ENCODE peak calls at places on chromosome 17, in ten cellular contexts. E is A549, P is dorsolateral prefrontal cortex, J is endodermal cell, O is cardiac muscle cell, U is heart left ventricle, H is heart right ventricle, T is psoas muscle, W is RWPE2, G is upper lobe of right lung. N is an unnamed sample.

GRCh38 chr17:6556121-6557039 is at the start of gene PITPNM3:
- DNase-seq in U (no peak), E (no peak), O (no peak), P (no peak), G (peak), J (peak), T (no peak), H (no peak), W (no peak), N (no peak)

GRCh38 chr17:77675816-77676799 is 282.4 kb upstream of the TNRC6C start:
- DNase-seq in H (peak), G (no peak), E (no peak), J (no peak), P (no peak), O (peak), U (no peak), T (no peak), W (no peak), N (no peak)

GRCh38 chr17:76255801-76256429 is 9.2 kb upstream of the UBALD2 start:
- DNase-seq in W (peak), T (no peak), G (no peak), P (no peak), U (no peak), O (no peak), E (no peak), J (no peak), H (no peak), N (no peak)

GRCh38 chr17:7184091-7184488 is 4.9 kb upstream of the ASGR1 start:
- DNase-seq in O (no peak), H (no peak), W (no peak), J (peak), T (no peak), P (peak), U (no peak), G (peak), E (peak), N (no peak)

GRCh38 chr17:36934759-36935630 is 2.3 kb upstream of the LHX1 start:
- DNase-seq in U (no peak), J (peak), W (peak), T (no peak), O (peak), E (peak), G (peak), H (no peak), P (peak), N (no peak)

GRCh38 chr17:59366773-59367656 is 35.6 kb downstream of the YPEL2 start:
- DNase-seq in U (peak), G (peak), E (no peak), W (no peak), O (no peak), T (no peak), J (peak), H (no peak), P (peak), N (no peak)

GRCh38 chr17:57456622-57457021 is 200.3 kb downstream of the MSI2 start:
- DNase-seq in J (no peak), T (no peak), G (no peak), P (no peak), U (no peak), O (no peak), E (no peak), H (no peak), W (no peak), N (no peak)

GRCh38 chr17:49993423-49994037 is 1.5 kb downstream of the DLX3 start:
- DNase-seq in T (no peak), E (no peak), W (no peak), G (peak), J (peak), O (peak), H (no peak), U (no peak), P (no peak), N (no peak)

GRCh38 chr17:4562000-4562969 is 1.9 kb upstream of the GGT6 start:
- DNase-seq in H (no peak), G (peak), U (no peak), W (no peak), O (no peak), P (no peak), J (no peak), E (no peak), T (no peak), N (no peak)

GRCh38 chr17:37662358-37662757 is 19.1 kb upstream of the DDX52 start:
- DNase-seq in G (no peak), E (no peak), U (no peak), T (no peak), J (peak), P (no peak), W (no peak), O (no peak), H (no peak), N (no peak)

GRCh38 chr17:35740997-35741931 is 9.8 kb downstream of the RASL10B start:
- DNase-seq in J (peak), W (no peak), P (no peak), T (no peak), H (no peak), G (no peak), U (no peak), E (no peak), O (peak), N (no peak)

GRCh38 chr17:909642-910323 is 69.8 kb downstream of the NXN start:
- DNase-seq in J (no peak), W (no peak), U (no peak), E (no peak), O (peak), G (no peak), T (no peak), P (no peak), H (no peak), N (no peak)

GRCh38 chr17:5788266-5788900 is 204.1 kb upstream of the NLRP1 start:
- DNase-seq in P (no peak), E (no peak), J (peak), H (no peak), G (no peak), T (no peak), O (no peak), U (no peak), W (no peak), N (no peak)

GRCh38 chr17:38628441-38628840 is 22.7 kb upstream of the SRCIN1 start:
- DNase-seq in P (no peak), T (no peak), W (no peak), G (peak), O (peak), J (peak), H (no peak), E (peak), U (no peak), N (no peak)

GRCh38 chr17:6503641-6504195 is 52.6 kb downstream of the PITPNM3 start:
- DNase-seq in J (peak), E (no peak), U (no peak), T (no peak), O (no peak), H (no peak), G (peak), P (no peak), W (no peak), N (no peak)

GRCh38 chr17:80419255-80419654 is 4.3 kb downstream of the ENDOV start:
- DNase-seq in O (no peak), H (no peak), J (no peak), G (no peak), U (no peak), W (peak), T (no peak), P (no peak), E (no peak), N (no peak)

GRCh38 chr17:46837521-46837920 is 13.9 kb upstream of the WNT9B start:
- DNase-seq in W (no peak), J (peak), U (no peak), G (no peak), P (no peak), H (no peak), E (no peak), O (no peak), T (no peak), N (no peak)

GRCh38 chr17:64004218-64004770 is 6.1 kb downstream of the PRR29 start:
- DNase-seq in E (no peak), P (no peak), T (no peak), H (no peak), O (no peak), U (no peak), G (no peak), J (peak), W (peak), N (no peak)

GRCh38 chr17:69607162-69607834 is 192.8 kb downstream of the MAP2K6 start:
- DNase-seq in G (peak), J (peak), T (peak), W (no peak), E (peak), P (peak), O (peak), U (peak), H (peak), N (no peak)

GRCh38 chr17:73371285-73371684 is 59.5 kb upstream of the CDC42EP4 start:
- DNase-seq in E (no peak), P (no peak), J (no peak), U (no peak), O (peak), H (no peak), W (no peak), G (no peak), T (no peak), N (no peak)

GRCh38 chr17:29579866-29580771 is 9.3 kb downstream of the GIT1 start:
- DNase-seq in H (peak), J (peak), U (peak), O (peak), P (peak), T (peak), G (peak), E (peak), W (peak), N (peak)

GRCh38 chr17:66508896-66509843 is 206.8 kb downstream of the PRKCA start:
- DNase-seq in T (no peak), U (no peak), J (no peak), P (no peak), H (no peak), E (peak), W (no peak), O (peak), G (peak), N (no peak)

GRCh38 chr17:48630925-48631692 is 5.0 kb upstream of the HOXB9 start:
- DNase-seq in H (no peak), P (no peak), G (no peak), O (no peak), T (no peak), J (peak), W (no peak), U (no peak), E (no peak), N (no peak)

GRCh38 chr17:43341705-43342600 is 56.8 kb upstream of the ARL4D start:
- DNase-seq in G (no peak), E (no peak), W (no peak), H (no peak), J (no peak), O (peak), T (no peak), U (no peak), P (no peak), N (no peak)

GRCh38 chr17:48014603-48015037 is 23.0 kb downstream of the COPZ2 start:
- DNase-seq in P (no peak), U (no peak), W (no peak), G (no peak), J (no peak), H (no peak), T (no peak), O (no peak), E (no peak), N (no peak)

GRCh38 chr17:73497721-73498120 is 146.5 kb downstream of the SDK2 start:
- DNase-seq in W (no peak), G (no peak), J (no peak), O (no peak), U (no peak), P (no peak), E (no peak), T (no peak), H (no peak), N (no peak)

GRCh38 chr17:32120086-32120485 is 22.2 kb upstream of the RHOT1 start:
- DNase-seq in T (no peak), J (no peak), P (no peak), G (no peak), H (no peak), W (no peak), U (no peak), E (no peak), O (no peak), N (no peak)

GRCh38 chr17:49600949-49601348 is 25.3 kb downstream of the NXPH3 start:
- DNase-seq in G (no peak), H (no peak), O (no peak), W (no peak), T (no peak), E (no peak), U (no peak), P (no peak), J (no peak), N (no peak)

GRCh38 chr17:50191070-50192045 is 10.1 kb downstream of the COL1A1 start:
- DNase-seq in G (no peak), E (no peak), U (no peak), T (no peak), J (no peak), O (peak), H (no peak), P (no peak), W (no peak), N (no peak)

GRCh38 chr17:70955441-70955840 is 786.1 kb downstream of the KCNJ2 start:
- DNase-seq in O (no peak), T (no peak), U (no peak), J (no peak), W (no peak), G (no peak), H (no peak), P (no peak), E (no peak), N (no peak)

GRCh38 chr17:31417051-31417792 is 25.7 kb downstream of the RAB11FIP4 start:
- DNase-seq in T (no peak), W (no peak), G (no peak), U (no peak), E (no peak), P (no peak), O (no peak), H (no peak), J (no peak), N (no peak)

GRCh38 chr17:7862692-7863437 is 5.1 kb downstream of the CYB5D1 start:
- DNase-seq in E (peak), H (no peak), O (peak), W (no peak), G (no peak), U (no peak), J (peak), P (peak), T (no peak), N (no peak)

GRCh38 chr17:48335858-48336500 is 94.0 kb downstream of the SKAP1 start:
- DNase-seq in U (no peak), H (no peak), G (no peak), J (no peak), T (no peak), E (peak), W (no peak), P (no peak), O (peak), N (no peak)

GRCh38 chr17:81918762-81919545 is 978 bp upstream of the SIRT7 start:
- DNase-seq in P (no peak), T (no peak), G (no peak), H (no peak), W (no peak), O (no peak), U (no peak), J (no peak), E (no peak), N (no peak)

GRCh38 chr17:64128787-64129514 is 993 bp downstream of the ERN1 start:
- DNase-seq in U (no peak), G (no peak), W (no peak), E (peak), P (no peak), T (peak), J (no peak), O (peak), H (no peak), N (no peak)

GRCh38 chr17:876272-876671 is 94.1 kb downstream of the MRM3 start:
- DNase-seq in O (no peak), P (no peak), E (no peak), W (no peak), T (no peak), H (no peak), G (no peak), U (no peak), J (no peak), N (no peak)

GRCh38 chr17:49239963-49240362 is 9.4 kb upstream of the PHOSPHO1 start:
- DNase-seq in U (no peak), H (no peak), T (no peak), O (no peak), P (no peak), E (no peak), W (no peak), J (no peak), G (no peak), N (no peak)

DNA sequence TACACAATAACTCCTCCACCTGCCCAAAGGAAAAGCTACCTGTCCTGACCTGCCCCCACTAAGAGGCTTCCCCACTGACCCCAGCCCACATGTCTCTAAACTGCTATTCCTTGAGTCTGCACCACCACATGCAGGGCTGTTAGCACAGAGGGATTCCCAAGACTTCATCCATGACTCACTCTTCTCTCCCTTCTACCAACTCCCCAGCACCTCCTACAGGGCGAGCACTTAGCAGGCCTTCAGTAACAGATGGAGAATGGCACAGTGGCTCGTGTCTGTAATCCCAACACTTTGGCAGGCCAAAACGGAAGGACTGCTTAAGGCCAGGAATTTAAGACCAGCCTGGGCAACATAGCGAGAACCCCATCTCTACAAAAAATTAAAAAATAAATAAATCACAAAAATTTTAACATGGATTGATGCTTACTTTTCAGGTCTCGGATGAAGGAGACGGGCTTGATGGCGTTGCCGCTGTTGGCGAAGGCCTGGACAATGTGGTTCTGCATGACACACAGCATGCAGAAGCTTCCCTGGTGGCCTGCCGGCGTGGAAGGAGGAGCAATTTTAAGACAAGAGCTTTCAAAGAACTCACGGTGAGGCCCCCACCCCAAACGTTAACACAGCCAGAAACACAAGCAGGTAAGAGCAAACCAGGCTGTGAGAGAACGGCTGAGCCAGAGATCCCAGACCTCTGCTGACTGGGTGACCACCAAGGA is 12.0 kb downstream of the USP36 start:
- DNase-seq in H (no peak), T (no peak), E (peak), U (no peak), G (no peak), P (no peak), W (no peak), J (peak), O (peak), N (no peak)
- TF ChIP-seq CTCF in H (no peak), T (no peak), E (peak), U (no peak), G (no peak), P (no peak), W (peak), J (peak), O (peak), N (no peak)

GRCh38 chr17:13575922-13576419 is 25.8 kb downstream of the HS3ST3A1 start:
- DNase-seq in E (no peak), O (no peak), P (no peak), W (no peak), U (no peak), G (no peak), J (peak), H (no peak), T (no peak), N (no peak)
- H3K27ac ChIP-seq in E (no peak), O (no peak), P (no peak), W (no peak), U (no peak), G (no peak), J (peak), H (no peak), T (no peak), N (no peak)

DNA sequence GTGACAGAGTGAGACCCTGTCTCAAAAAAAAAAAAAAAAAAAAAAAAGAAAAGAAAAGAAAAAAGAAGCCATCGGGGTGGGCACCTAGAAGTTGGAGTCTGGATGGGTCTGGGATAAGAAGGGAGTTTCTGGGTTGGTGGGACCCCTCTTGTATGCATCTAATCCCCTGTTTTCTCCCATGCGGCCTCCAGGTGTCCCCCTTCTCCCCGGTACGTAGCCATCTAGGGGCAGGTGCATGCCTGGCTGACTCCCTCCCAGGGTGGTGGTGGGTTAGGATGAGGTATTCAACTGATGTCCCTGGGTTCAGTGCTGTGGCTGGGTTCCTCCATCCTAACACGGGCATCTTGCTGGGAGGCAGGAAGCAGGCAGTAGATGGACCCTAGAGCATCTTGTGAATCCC is 13.0 kb downstream of the FMNL1 start:
- DNase-seq in W (peak), O (no peak), H (no peak), J (peak), P (no peak), E (peak), U (no peak), G (no peak), T (no peak), N (peak)
- TF ChIP-seq CTCF in W (no peak), O (peak), H (no peak), J (peak), P (peak), E (peak), U (peak), G (peak), T (no peak), N (peak)

GRCh38 chr17:68346448-68346847 is 55.2 kb downstream of the ARSG start:
- DNase-seq in T (no peak), H (peak), O (no peak), J (no peak), W (no peak), U (peak), E (no peak), P (no peak), G (peak), N (peak)
- H3K27ac ChIP-seq in T (no peak), H (peak), O (no peak), J (no peak), W (no peak), U (no peak), E (no peak), P (no peak), G (peak), N (peak)

GRCh38 chr17:28521296-28522085 is 15.3 kb downstream of the FOXN1 start:
- DNase-seq in O (no peak), E (no peak), P (no peak), W (no peak), U (no peak), H (no peak), J (peak), G (no peak), T (no peak), N (no peak)

GRCh38 chr17:28518578-28518977 is 12.4 kb downstream of the FOXN1 start:
- DNase-seq in O (no peak), E (no peak), P (no peak), T (no peak), J (no peak), H (no peak), U (no peak), G (no peak), W (no peak), N (no peak)

GRCh38 chr17:28520687-28521086 is 14.5 kb downstream of the FOXN1 start:
- DNase-seq in E (no peak), G (no peak), U (no peak), W (no peak), O (no peak), T (no peak), J (no peak), P (no peak), H (no peak), N (no peak)

GRCh38 chr17:28518132-28518531 is 12.0 kb downstream of the FOXN1 start:
- DNase-seq in T (no peak), E (no peak), U (no peak), J (no peak), H (no peak), W (no peak), P (no peak), G (no peak), O (no peak), N (no peak)

DNA sequence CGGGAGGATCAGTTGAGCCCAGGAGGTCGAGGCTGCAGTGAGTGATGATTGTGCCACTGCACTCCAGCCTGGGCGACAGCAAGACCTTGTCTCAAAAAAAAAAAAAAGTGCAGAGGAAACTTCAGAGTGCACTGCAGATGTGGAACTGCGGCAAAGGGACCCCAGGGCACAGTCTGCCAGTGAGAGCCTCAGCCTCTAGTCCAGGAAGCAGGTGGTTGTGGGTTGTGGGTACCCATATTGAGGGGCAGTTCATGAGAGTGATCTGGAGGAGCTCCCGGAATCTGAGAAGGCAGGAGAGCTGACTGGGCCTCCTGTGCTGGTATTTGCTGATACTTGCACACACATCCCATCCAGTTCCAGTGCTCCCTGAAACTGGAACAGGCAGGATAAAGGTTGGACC is 13.1 kb downstream of the FOXN1 start:
- DNase-seq in T (no peak), W (no peak), H (no peak), U (no peak), E (no peak), J (no peak), P (no peak), G (no peak), O (no peak), N (no peak)
- TF ChIP-seq CTCF in T (no peak), W (no peak), H (no peak), U (no peak), E (no peak), J (no peak), P (no peak), G (no peak), O (no peak), N (no peak)

DNA sequence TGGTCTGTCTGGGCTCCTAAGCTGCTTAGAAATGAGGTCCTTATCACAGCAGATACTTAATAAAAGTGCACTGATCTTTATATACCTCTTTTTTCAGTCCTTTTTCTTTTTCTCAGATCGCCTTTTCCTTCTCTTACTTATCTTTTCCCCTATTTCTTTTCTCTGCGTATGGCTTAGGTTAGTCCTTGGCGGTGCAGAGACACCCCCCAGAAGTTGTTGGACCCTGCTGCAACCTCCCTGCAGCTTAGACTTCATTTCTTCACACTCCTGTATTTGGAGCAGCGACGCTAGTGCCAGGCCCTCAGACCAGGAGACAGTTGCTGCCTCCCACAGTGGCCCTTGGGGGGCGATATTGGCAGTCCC is 67.6 kb downstream of the CENPV start:
- DNase-seq in E (no peak), H (no peak), P (no peak), G (no peak), J (no peak), W (no peak), T (no peak), U (no peak), O (no peak), N (no peak)
- H3K27ac ChIP-seq in E (peak), H (peak), P (peak), G (peak), J (peak), W (peak), T (peak), U (peak), O (peak), N (peak)

N was measured in CD4-positive, alpha-beta T cell.